ENCODE peak calls at places on chromosomes 5 and 9, in five cellular contexts. D is uterus, E is neuronal stem cell, I is left ventricle myocardium inferior, N is ascending aorta. A is an unnamed sample.

GRCh38 chr9:137383453-137384115 is 39.4 kb downstream of the EXD3 start:
- DNase-seq in D (no peak), E (no peak), I (no peak), N (no peak), A (peak; percentile 56)

GRCh38 chr9:130493476-130493875 is 48.7 kb downstream of the ASS1 start:
- DNase-seq in D (no peak), E (no peak), I (no peak), N (no peak), A (no peak)

GRCh38 chr9:133023117-133023890 is 7.5 kb upstream of the GTF3C5 start:
- DNase-seq in D (no peak), E (no peak), I (no peak), N (no peak), A (no peak)

GRCh38 chr5:54996476-54996875 is 11.1 kb upstream of the ESM1 start:
- DNase-seq in D (no peak), E (no peak), I (no peak), N (no peak), A (no peak)

GRCh38 chr5:74243634-74244033 is 396.9 kb downstream of the ENC1 start:
- DNase-seq in D (no peak), E (no peak), I (no peak), N (no peak), A (no peak)

GRCh38 chr5:130282044-130282443 is 377.8 kb downstream of the CHSY3 start:
- DNase-seq in D (no peak), E (no peak), I (no peak), N (no peak), A (no peak)

GRCh38 chr9:112751059-112751795 is 667 bp downstream of the SNX30 start:
- DNase-seq in D (peak; percentile 35), E (peak; percentile 71), I (peak; percentile 33), N (no peak), A (peak; percentile 62)

GRCh38 chr5:6596388-6596787 is 36.5 kb downstream of the NSUN2 start:
- DNase-seq in D (no peak), E (no peak), I (no peak), N (no peak), A (no peak)

GRCh38 chr5:160269017-160269416 is 39.7 kb downstream of the FABP6 start:
- DNase-seq in D (peak; percentile 73), E (no peak), I (peak; percentile 90), N (peak; percentile 70), A (no peak)

GRCh38 chr5:127673401-127673800 is 24.5 kb downstream of the CTXN3 start:
- DNase-seq in D (no peak), E (no peak), I (no peak), N (no peak), A (no peak)

GRCh38 chr5:40052812-40053211 is 626.9 kb upstream of the PTGER4 start:
- DNase-seq in D (no peak), E (no peak), I (no peak), N (no peak), A (no peak)

GRCh38 chr9:108117775-108118174 is 628.2 kb upstream of the KLF4 start:
- DNase-seq in D (no peak), E (no peak), I (no peak), N (no peak), A (no peak)

GRCh38 chr5:139248826-139249453 is 44.6 kb upstream of the MATR3 start:
- DNase-seq in D (no peak), E (no peak), I (no peak), N (no peak), A (no peak)

GRCh38 chr5:69079556-69079955 is 14.3 kb upstream of the SLC30A5 start:
- DNase-seq in D (no peak), E (no peak), I (no peak), N (no peak), A (no peak)

GRCh38 chr5:72677447-72677846 is 139.0 kb upstream of the TNPO1 start:
- DNase-seq in D (no peak), E (no peak), I (no peak), N (no peak), A (no peak)

GRCh38 chr5:175195698-175196656 is 248.0 kb downstream of the DRD1 start:
- DNase-seq in D (no peak), E (no peak), I (no peak), N (no peak), A (no peak)

GRCh38 chr5:58406394-58406793 is 53.5 kb downstream of the PLK2 start:
- DNase-seq in D (no peak), E (no peak), I (no peak), N (no peak), A (no peak)

GRCh38 chr5:149913449-149914419 is 30.9 kb downstream of the PDE6A start:
- DNase-seq in D (no peak), E (no peak), I (no peak), N (no peak), A (no peak)

GRCh38 chr5:33379757-33380156 is 61.0 kb upstream of the TARS1 start:
- DNase-seq in D (no peak), E (peak; percentile 30), I (no peak), N (no peak), A (no peak)

GRCh38 chr5:159928122-159928960 is 12.1 kb downstream of the ADRA1B start:
- DNase-seq in D (no peak), E (no peak), I (peak; percentile 68), N (no peak), A (peak; percentile 85)

GRCh38 chr5:181187500-181188213 is 17.3 kb downstream of the TRIM7 start:
- DNase-seq in D (peak; percentile 83), E (peak; percentile 84), I (peak; percentile 75), N (no peak), A (peak; percentile 82)

GRCh38 chr9:88259041-88259440 is 120.8 kb upstream of the SPATA31C2 start:
- DNase-seq in D (no peak), E (no peak), I (no peak), N (no peak), A (no peak)

GRCh38 chr9:33619666-33620404 is 95.8 kb downstream of the ANKRD18B start:
- DNase-seq in D (no peak), E (no peak), I (no peak), N (no peak), A (no peak)

GRCh38 chr5:126355940-126356339 is 67.3 kb upstream of the GRAMD2B start:
- DNase-seq in D (no peak), E (no peak), I (no peak), N (no peak), A (no peak)

GRCh38 chr5:113384787-113385186 is 50.0 kb downstream of the TSSK1B start:
- DNase-seq in D (no peak), E (no peak), I (no peak), N (no peak), A (no peak)

GRCh38 chr9:81108391-81108790 is 581.0 kb downstream of the TLE1 start:
- DNase-seq in D (no peak), E (no peak), I (no peak), N (no peak), A (no peak)

GRCh38 chr5:58898006-58898405 is 315.1 kb downstream of the RAB3C start:
- DNase-seq in D (no peak), E (no peak), I (no peak), N (no peak), A (no peak)

GRCh38 chr5:120091376-120091948 is 372.6 kb upstream of the PRR16 start:
- DNase-seq in D (no peak), E (no peak), I (no peak), N (no peak), A (no peak)

GRCh38 chr9:109098221-109098959 is 21.4 kb downstream of the TMEM245 start:
- DNase-seq in D (no peak), E (peak; percentile 31), I (no peak), N (no peak), A (no peak)

GRCh38 chr5:129973716-129974426 is 69.6 kb downstream of the CHSY3 start:
- DNase-seq in D (no peak), E (no peak), I (no peak), N (no peak), A (no peak)

GRCh38 chr5:34859253-34859652 is 20.3 kb downstream of the TTC23L start:
- DNase-seq in D (no peak), E (no peak), I (no peak), N (no peak), A (no peak)

GRCh38 chr5:137254695-137255094 is 244.4 kb downstream of the SPOCK1 start:
- DNase-seq in D (no peak), E (no peak), I (no peak), N (no peak), A (no peak)
- H3K4me1 ChIP-seq in D (no peaks in the 10 kb centered on the region), E (no peaks in the 10 kb centered on the region), I (peaks cover 18% of the 10 kb centered on the region), N (no peaks in the 10 kb centered on the region), A (peaks cover 5% of the 10 kb centered on the region)

GRCh38 chr9:21549251-21549765 is 67.2 kb upstream of the IFNE start:
- DNase-seq in D (no peak), E (no peak), I (no peak), N (no peak), A (no peak)
- H3K4me1 ChIP-seq in D (no peaks in the 10 kb centered on the region), E (peaks cover 3% of the 10 kb centered on the region), I (no peaks in the 10 kb centered on the region), N (peaks cover 8% of the 10 kb centered on the region), A (peaks cover 74% of the 10 kb centered on the region)

GRCh38 chr9:77901038-77901437 is 130.6 kb downstream of the GNAQ start:
- DNase-seq in D (no peak), E (no peak), I (no peak), N (no peak), A (no peak)
- H3K4me1 ChIP-seq in D (no peaks in the 10 kb centered on the region), E (peaks cover 3% of the 10 kb centered on the region), I (peaks cover 21% of the 10 kb centered on the region), N (peaks cover 9% of the 10 kb centered on the region), A (no peaks in the 10 kb centered on the region)

GRCh38 chr5:132100672-132101261 is 27.2 kb downstream of the CSF2 start:
- DNase-seq in D (no peak), E (no peak), I (no peak), N (no peak), A (no peak)
- H3K4me1 ChIP-seq in D (no peaks in the 10 kb centered on the region), E (no peaks in the 10 kb centered on the region), I (peaks cover 23% of the 10 kb centered on the region), N (peaks cover 21% of the 10 kb centered on the region), A (peaks cover 28% of the 10 kb centered on the region)

A was measured in RWPE2.